ENCODE peak calls at places on chromosomes 7 and 10, in four cellular contexts. M, H, F and K are unnamed samples.

GRCh38 chr10:119714484-119714816 is 11.4 kb upstream of the INPP5F start:
- DNase-seq in M (no peak), H (no peak), F (no peak), K (no peak)

GRCh38 chr7:133602291-133602690 is 349.4 kb downstream of the EXOC4 start:
- DNase-seq in M (no peak), H (no peak), F (peak), K (no peak)

GRCh38 chr7:13886356-13886755 is 103.1 kb downstream of the ETV1 start:
- DNase-seq in M (no peak), H (no peak), F (no peak), K (no peak)

GRCh38 chr7:33893377-33893776 is 12.0 kb upstream of the BMPER start:
- DNase-seq in M (no peak), H (no peak), F (no peak), K (no peak)

GRCh38 chr7:112192236-112193154 is 13.7 kb downstream of the DOCK4 start:
- DNase-seq in M (peak), H (peak), F (peak), K (no peak)

GRCh38 chr7:88442417-88442816 is 135.7 kb upstream of the STEAP4 start:
- DNase-seq in M (no peak), H (no peak), F (no peak), K (no peak)

GRCh38 chr10:35194906-35195305 is 68.3 kb downstream of the CREM start:
- DNase-seq in M (peak), H (no peak), F (peak), K (no peak)

GRCh38 chr7:151247611-151248176 is 800 bp downstream of the SMARCD3 start:
- DNase-seq in M (peak), H (no peak), F (no peak), K (no peak)

GRCh38 chr10:71512794-71513379 is 116.2 kb downstream of the CDH23 start:
- DNase-seq in M (no peak), H (no peak), F (no peak), K (no peak)

GRCh38 chr10:62010366-62010765 is 108.9 kb downstream of the ARID5B start:
- DNase-seq in M (no peak), H (no peak), F (peak), K (no peak)

DNA sequence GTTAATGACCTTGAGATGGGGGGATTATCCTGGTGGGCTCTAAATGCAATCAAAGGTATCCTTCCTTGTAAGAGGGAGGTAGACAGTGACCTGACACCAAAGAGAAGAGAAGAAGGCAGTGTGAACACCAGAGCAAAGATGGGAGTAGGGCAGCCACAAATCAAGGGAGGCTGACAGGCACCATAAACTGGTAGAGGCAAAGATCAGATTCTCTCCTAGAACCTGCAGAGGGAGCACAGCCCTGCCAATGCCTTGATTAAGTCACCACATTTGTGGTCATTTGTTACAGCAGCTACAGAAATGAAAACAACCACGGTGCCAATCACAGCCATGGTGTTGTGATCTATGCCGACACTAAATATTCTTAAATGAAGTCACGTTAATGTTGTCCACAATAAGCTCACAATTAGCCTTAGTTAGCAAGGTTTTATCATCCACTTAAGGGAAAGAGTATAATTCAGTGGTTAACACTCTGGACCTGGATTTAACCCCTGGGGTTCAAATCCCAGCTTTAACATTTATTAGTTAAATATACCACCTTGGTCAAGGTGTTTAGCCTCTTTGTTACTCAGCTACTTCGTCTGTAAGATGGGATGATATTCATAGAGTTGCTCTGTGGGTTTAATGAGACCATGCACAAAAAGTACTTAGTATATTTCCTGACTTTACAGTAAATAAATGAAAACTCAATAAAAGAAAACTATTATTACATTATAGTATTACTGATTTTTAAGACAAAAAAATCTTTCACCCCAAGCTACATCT is 70.8 kb downstream of the SGMS1 start:
- DNase-seq in M (peak), H (peak), F (peak), K (no peak)
- H2AK5ac ChIP-seq in M (no peak), H (no peak), F (peak), K (no peak)

DNA sequence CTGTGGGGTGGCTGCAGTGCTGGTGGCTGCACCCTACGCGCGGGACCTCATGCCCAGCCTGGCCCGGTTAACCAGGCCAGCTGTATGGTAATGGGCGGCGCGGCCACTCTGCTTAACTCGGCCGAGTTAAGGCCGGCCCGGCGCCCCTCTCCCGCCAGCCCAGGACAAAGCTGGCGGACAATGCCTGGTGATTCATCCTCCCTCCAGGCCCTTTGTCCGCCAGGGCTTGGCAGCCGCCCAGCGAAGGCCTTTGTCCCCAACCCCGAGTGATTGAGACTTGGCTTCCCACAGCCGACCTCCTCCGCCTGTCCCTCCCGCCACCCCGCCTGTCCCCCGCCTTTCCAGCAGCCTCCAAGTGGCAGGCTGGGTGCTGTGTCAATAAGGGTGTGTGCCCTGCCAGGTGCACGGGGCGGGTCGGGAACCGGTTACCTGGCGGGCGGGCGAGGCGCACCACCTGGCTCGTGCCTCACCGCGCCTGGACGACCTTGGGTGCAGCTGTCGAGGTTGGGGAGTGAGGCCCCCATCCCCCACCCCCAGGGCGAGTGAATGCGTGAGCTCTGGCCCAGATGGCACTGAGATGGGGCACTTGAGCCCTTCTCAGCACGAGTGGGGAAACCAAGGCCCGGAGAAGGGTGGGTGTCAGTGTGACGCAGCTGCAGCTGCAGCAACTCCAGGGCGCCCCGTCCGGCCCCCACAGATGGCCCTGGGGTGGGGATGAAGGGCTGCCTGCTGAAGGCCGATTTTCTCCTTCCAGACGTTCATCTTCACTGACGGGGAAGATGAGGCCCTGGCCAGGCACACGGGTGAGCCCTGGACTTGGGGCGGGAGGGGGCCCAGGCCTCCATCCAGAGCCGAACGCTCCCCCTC is 4.6 kb downstream of the LFNG start:
- DNase-seq in M (peak), H (peak), F (peak), K (peak)
- H2AK5ac ChIP-seq in M (no peak), H (no peak), F (peak), K (peak)

DNA sequence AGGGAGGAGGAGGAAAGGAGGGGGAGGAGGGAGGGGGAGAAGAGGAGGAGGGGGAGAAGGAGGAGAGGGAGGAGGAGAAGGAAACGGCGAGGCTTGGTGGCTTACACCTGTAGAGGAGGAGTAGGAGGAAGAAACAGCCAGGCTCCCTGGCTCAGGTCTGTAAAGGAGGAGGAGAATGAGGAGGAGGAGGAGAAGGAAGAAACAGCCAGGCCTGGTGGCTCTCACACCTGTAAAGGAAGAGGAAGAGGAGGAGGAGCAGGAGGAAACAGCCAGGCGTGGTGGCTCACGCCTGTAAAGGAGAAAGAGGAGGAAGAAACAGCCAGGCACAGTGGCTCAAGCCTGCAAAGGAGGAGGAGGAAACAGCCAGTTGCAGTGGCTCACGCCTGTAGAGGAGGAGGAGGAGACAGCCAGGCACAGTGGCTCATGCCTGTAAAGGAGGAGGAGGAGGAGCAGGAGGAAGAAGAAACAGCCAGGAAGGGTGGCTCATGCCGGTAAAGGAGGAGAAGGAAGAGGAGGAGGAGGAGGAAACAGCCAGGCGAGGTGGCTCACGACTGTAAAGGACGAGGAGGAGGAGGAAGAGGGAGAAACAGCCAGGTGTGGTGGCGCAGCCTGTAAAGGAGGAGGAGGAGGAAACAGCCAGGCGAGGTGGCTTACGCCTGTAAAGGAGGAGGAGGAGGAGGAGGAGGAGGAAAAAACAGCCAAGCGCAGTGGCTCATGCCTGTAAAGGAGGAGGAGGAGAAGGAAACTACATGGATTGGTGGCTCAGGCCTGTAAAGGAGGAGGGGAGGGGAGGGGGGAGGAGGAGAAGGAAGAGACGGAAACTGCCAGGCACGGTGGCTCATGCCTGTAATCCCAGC is 14.9 kb upstream of the CRCP start:
- DNase-seq in M (peak), H (peak), F (peak), K (peak)
- H2AK5ac ChIP-seq in M (no peak), H (no peak), F (peak), K (no peak)

GRCh38 chr7:26151096-26151495 is 902 bp upstream of the NFE2L3 start:
- DNase-seq in M (no peak), H (no peak), F (no peak), K (no peak)
- H2AK5ac ChIP-seq in M (no peak), H (no peak), F (no peak), K (no peak)

GRCh38 chr10:121300723-121301122 is 297.5 kb downstream of the FGFR2 start:
- DNase-seq in M (no peak), H (no peak), F (no peak), K (no peak)

GRCh38 chr10:121306159-121306673 is 292.0 kb downstream of the FGFR2 start:
- DNase-seq in M (no peak), H (no peak), F (no peak), K (no peak)

GRCh38 chr10:121307411-121307980 is 290.7 kb downstream of the FGFR2 start:
- DNase-seq in M (no peak), H (no peak), F (no peak), K (no peak)

GRCh38 chr10:121303273-121303890 is 294.9 kb downstream of the FGFR2 start:
- DNase-seq in M (no peak), H (no peak), F (no peak), K (no peak)

GRCh38 chr10:121302541-121303180 is 295.6 kb downstream of the FGFR2 start:
- DNase-seq in M (no peak), H (no peak), F (no peak), K (no peak)
- H2AK5ac ChIP-seq in M (no peak), H (no peak), F (no peak), K (no peak)